ENCODE peak calls at places on chromosomes 12 and 14, in six cellular contexts. J is left ventricle myocardium inferior, G is transverse colon, X is BE2C, V is RWPE2, R is neural progenitor cell. W is an unnamed sample.
A peak's percentile ranks its signal among the peaks of the same experiment; 100 is the strongest.

GRCh38 chr12:125099407-125099779 is 34.2 kb downstream of the AACS start:
- DNase-seq in V (no peak), X (no peak), G (no peak), J (no peak), R (no peak), W (no peak)

GRCh38 chr12:51961834-51962233 is 10.3 kb downstream of the ACVR1B start:
- DNase-seq in X (no peak), J (no peak), V (no peak), R (no peak), G (peak; percentile 43), W (no peak)

GRCh38 chr12:46332260-46332659 is 40.3 kb downstream of the SLC38A2 start:
- DNase-seq in R (no peak), X (no peak), G (no peak), V (no peak), J (no peak), W (peak; percentile 11)

GRCh38 chr12:47758834-47759690 is at the start of gene RAPGEF3:
- DNase-seq in R (peak; percentile 87), G (peak; percentile 86), V (peak; percentile 91), X (peak; percentile 84), J (peak; percentile 87), W (peak; percentile 93)

GRCh38 chr12:116547955-116548471 is 11.2 kb upstream of the MAP1LC3B2 start:
- DNase-seq in V (no peak), J (no peak), X (no peak), R (no peak), G (no peak), W (no peak)

GRCh38 chr14:68397827-68398226 is 395.0 kb downstream of the ZFP36L1 start:
- DNase-seq in J (no peak), R (no peak), X (peak; percentile 26), V (no peak), G (no peak), W (no peak)

GRCh38 chr14:64682173-64682710 is 22.0 kb upstream of the PLEKHG3 start:
- DNase-seq in X (no peak), R (no peak), G (peak; percentile 64), V (no peak), J (peak; percentile 64), W (peak; percentile 96)

GRCh38 chr12:123384318-123384993 is 524 bp downstream of the KMT5A start:
- DNase-seq in R (peak; percentile 52), X (no peak), V (no peak), G (no peak), J (no peak), W (peak; percentile 45)

GRCh38 chr14:90274808-90275454 is 18.6 kb downstream of the PSMC1 start:
- DNase-seq in R (no peak), J (no peak), G (no peak), V (no peak), X (no peak), W (no peak)

GRCh38 chr12:12210983-12211382 is 55.9 kb downstream of the LRP6 start:
- DNase-seq in G (no peak), X (no peak), V (no peak), J (no peak), R (no peak), W (no peak)

GRCh38 chr12:130765186-130765659 is 49.1 kb upstream of the RIMBP2 start:
- DNase-seq in V (no peak), J (no peak), X (no peak), R (no peak), G (no peak), W (no peak)

GRCh38 chr12:96986883-96987523 is 79.9 kb downstream of the NEDD1 start:
- DNase-seq in V (no peak), J (no peak), R (peak; percentile 74), X (no peak), G (no peak), W (no peak)

GRCh38 chr14:91406451-91406850 is 11.2 kb downstream of the CCDC88C start:
- DNase-seq in J (no peak), V (no peak), R (no peak), G (no peak), X (no peak), W (no peak)

GRCh38 chr12:2963154-2963759 is 4.1 kb downstream of the TEAD4 start:
- DNase-seq in V (no peak), G (no peak), X (no peak), R (peak; percentile 37), J (no peak), W (no peak)

GRCh38 chr12:115166698-115167315 is 482.8 kb upstream of the TBX3 start:
- DNase-seq in J (no peak), X (no peak), G (no peak), R (peak; percentile 42), V (no peak), W (no peak)

GRCh38 chr12:48973992-48974673 is 2.6 kb upstream of the WNT10B start:
- DNase-seq in X (peak; percentile 74), R (peak; percentile 79), J (peak; percentile 58), V (no peak), G (no peak), W (no peak)

GRCh38 chr12:133129368-133130037 is 571 bp downstream of the ZNF891 start:
- DNase-seq in R (no peak), G (no peak), J (no peak), X (no peak), V (no peak), W (no peak)
- H3K9me3 ChIP-seq in R (peaks cover 56% of the 10 kb centered on the region), G (peaks cover 70% of the 10 kb centered on the region), J (peaks cover 68% of the 10 kb centered on the region), X (peaks cover 6% of the 10 kb centered on the region), V (peaks cover 12% of the 10 kb centered on the region), W (peaks cover 37% of the 10 kb centered on the region)

DNA sequence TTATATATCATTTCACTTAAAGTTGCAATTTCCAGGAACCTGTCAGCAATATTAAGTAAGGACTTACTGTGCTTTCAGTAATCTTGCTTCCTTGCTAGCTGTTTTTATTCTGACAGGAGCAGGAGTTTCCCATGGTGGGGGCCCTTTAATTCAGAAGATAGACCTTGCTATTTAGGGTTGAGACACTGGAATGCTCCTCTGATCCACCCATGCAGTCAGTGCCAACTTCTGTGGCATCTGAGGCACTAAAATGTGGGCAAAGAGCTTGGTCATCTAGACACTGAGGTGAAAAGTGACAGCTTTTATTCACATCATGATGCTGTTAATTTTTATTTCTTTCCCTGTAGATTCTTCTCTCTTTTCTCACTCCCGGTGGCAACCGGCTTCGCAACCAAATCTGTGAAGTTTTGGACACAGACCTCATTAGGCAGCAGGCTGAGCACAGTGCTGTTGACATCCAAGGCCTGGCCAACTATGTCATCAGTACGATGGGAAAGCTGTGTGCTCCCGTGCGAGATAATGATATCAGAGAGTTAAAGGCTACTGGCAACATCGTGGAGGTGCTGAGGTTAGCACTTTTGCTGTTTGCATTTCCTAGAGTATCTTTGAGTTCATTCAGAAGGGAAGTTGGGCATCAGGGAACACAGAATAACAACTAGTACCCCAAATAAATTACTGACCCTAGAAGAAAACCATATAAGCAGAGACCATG is 18.8 kb downstream of the TCP11L2 start:
- DNase-seq in G (no peak), R (no peak), J (no peak), X (no peak), V (no peak), W (no peak)
- H3K36me3 ChIP-seq in G (peaks cover 60% of the 10 kb centered on the region), R (no peaks in the 10 kb centered on the region), J (peaks cover 95% of the 10 kb centered on the region), X (no peaks in the 10 kb centered on the region), V (no peaks in the 10 kb centered on the region), W (peaks cover 19% of the 10 kb centered on the region)

DNA sequence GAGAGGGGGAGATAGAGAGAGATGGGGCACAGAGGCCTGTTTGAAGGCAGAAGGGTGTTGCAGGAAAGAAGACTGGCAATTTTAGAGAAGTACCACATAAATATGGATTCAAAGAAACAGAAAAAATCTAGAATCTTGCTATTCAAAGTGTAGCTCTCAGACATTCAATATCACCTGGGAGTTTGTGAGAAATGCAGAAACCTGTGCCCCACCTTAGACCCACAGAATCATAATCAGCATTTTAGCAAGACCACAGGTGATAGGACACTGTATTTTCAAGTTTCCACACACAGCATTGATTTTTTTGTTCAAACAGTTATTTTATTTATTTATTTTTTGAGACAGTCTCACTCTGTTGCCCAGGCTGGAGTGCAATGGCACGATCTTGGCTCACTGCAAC is 3.3 kb downstream of the NEDD8 start:
- DNase-seq in G (no peak), J (no peak), V (no peak), R (no peak), X (no peak), W (no peak)
- H3K9me3 ChIP-seq in G (no peaks in the 10 kb centered on the region), J (no peaks in the 10 kb centered on the region), V (no peaks in the 10 kb centered on the region), R (no peaks in the 10 kb centered on the region), X (no peaks in the 10 kb centered on the region), W (no peaks in the 10 kb centered on the region)

GRCh38 chr14:99427632-99428315 is 52.9 kb downstream of the SETD3 start:
- DNase-seq in J (no peak), R (no peak), G (no peak), X (peak; percentile 22), V (no peak), W (no peak)

GRCh38 chr14:99426265-99426664 is 54.4 kb downstream of the SETD3 start:
- DNase-seq in J (no peak), R (no peak), X (no peak), V (no peak), G (no peak), W (no peak)

GRCh38 chr14:99424306-99424877 is 56.3 kb downstream of the SETD3 start:
- DNase-seq in V (no peak), R (no peak), X (no peak), J (no peak), G (no peak), W (no peak)

GRCh38 chr14:99425272-99425681 is 55.4 kb downstream of the SETD3 start:
- DNase-seq in J (no peak), G (no peak), X (no peak), R (no peak), V (no peak), W (no peak)

GRCh38 chr14:99426796-99427346 is 53.8 kb downstream of the SETD3 start:
- DNase-seq in R (no peak), X (no peak), G (no peak), V (no peak), J (no peak), W (no peak)
- H3K36me3 ChIP-seq in R (no peaks in the 10 kb centered on the region), X (peaks cover 14% of the 10 kb centered on the region), G (peaks cover 10% of the 10 kb centered on the region), V (peaks cover 16% of the 10 kb centered on the region), J (peaks cover 37% of the 10 kb centered on the region), W (no peaks in the 10 kb centered on the region)

GRCh38 chr12:24850486-24850885 is 98.4 kb downstream of the BCAT1 start:
- DNase-seq in G (no peak), J (no peak), V (no peak), R (no peak), X (no peak), W (no peak)
- H3K9me3 ChIP-seq in G (no peaks in the 10 kb centered on the region), J (no peaks in the 10 kb centered on the region), V (no peaks in the 10 kb centered on the region), R (no peaks in the 10 kb centered on the region), X (no peaks in the 10 kb centered on the region), W (no peaks in the 10 kb centered on the region)